ENCODE peak calls at places on chromosomes 7 and 10, in four cellular contexts. F is WTC11, R is A549, K is HepG2. Y is an unnamed sample.

GRCh38 chr7:130369110-130369711 is 11.1 kb upstream of the CPA1 start:
- DNase-seq in F (no peak), R (no peak), K (peak), Y (no peak)

GRCh38 chr10:73218466-73219191 is 28.4 kb downstream of the DNAJC9 start:
- DNase-seq in F (no peak), R (peak), K (peak), Y (peak)

GRCh38 chr10:119306514-119306951 is 99.2 kb downstream of the GRK5 start:
- DNase-seq in F (peak), R (peak), K (no peak), Y (peak)

GRCh38 chr10:98028168-98028770 is 2.2 kb downstream of the CRTAC1 start:
- DNase-seq in F (peak), R (peak), K (peak), Y (peak)

GRCh38 chr7:27202018-27202740 is 2.3 kb upstream of the HOXA13 start:
- DNase-seq in F (no peak), R (no peak), K (no peak), Y (no peak)

GRCh38 chr10:117168729-117169128 is 28.6 kb upstream of the KCNK18 start:
- DNase-seq in F (peak), R (no peak), K (no peak), Y (no peak)

GRCh38 chr10:68604441-68604840 is 44.3 kb downstream of the TET1 start:
- DNase-seq in F (no peak), R (no peak), K (no peak), Y (no peak)

GRCh38 chr10:48465860-48466521 is 138.9 kb downstream of the ARHGAP22 start:
- DNase-seq in F (no peak), R (no peak), K (no peak), Y (no peak)

GRCh38 chr7:46494026-46494425 is 573.0 kb upstream of the IGFBP3 start:
- DNase-seq in F (no peak), R (no peak), K (no peak), Y (no peak)

GRCh38 chr10:111872591-111872990 is 311.0 kb downstream of the GPAM start:
- DNase-seq in F (no peak), R (no peak), K (no peak), Y (no peak)

GRCh38 chr10:98423691-98424120 is 8.7 kb upstream of the PYROXD2 start:
- DNase-seq in F (peak), R (no peak), K (peak), Y (no peak)

GRCh38 chr7:1641661-1642260 is 28.3 kb upstream of the ELFN1 start:
- DNase-seq in F (no peak), R (no peak), K (no peak), Y (no peak)

GRCh38 chr10:114987995-114988394 is 50.0 kb downstream of the TRUB1 start:
- DNase-seq in F (no peak), R (no peak), K (no peak), Y (no peak)

DNA sequence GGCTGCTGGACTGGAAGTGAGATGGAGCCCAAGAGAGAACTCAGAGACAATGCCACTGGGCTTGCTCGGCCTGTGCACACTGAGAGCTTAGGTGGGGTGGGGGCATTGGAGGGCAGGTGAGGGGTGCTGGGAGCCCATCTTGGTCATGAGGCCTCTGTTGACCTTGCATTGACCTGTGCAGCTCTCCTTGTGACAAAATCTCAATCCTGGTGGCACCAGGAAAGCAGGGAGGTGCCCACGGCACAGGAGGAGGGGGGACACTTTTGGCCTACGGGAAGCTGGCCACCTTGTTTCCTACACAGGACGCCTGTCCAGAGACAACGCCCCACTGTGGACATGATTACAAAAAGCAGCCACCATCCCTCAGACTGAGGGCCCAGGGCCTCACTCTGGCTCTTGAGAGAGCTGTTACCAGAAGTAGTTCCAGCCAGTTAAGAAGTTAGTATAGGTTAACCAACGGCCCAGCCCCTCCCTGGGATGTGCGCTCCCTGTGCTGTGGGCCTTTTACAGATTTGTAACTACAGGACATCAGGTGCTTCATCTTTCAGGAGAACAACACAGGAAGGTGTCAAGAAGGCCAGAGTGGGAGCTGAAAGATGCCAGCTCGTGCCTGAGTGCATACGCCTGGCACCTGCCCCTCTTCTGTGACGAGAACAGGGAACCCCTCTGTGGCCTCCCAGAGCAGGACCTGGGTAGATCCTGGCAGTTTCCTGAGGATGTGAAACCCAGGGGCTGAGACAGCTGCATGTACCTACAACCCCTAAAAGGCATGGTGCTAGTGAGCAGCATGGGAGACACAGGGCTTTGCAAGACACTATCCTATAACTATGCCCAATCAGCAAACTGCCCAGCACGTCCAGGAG is 10.3 kb downstream of the PKD1L1 start:
- DNase-seq in F (no peak), R (no peak), K (no peak), Y (no peak)
- TF ChIP-seq HMGXB4 in F (no peak), R (no peak), K (no peak), Y (no peak)

DNA sequence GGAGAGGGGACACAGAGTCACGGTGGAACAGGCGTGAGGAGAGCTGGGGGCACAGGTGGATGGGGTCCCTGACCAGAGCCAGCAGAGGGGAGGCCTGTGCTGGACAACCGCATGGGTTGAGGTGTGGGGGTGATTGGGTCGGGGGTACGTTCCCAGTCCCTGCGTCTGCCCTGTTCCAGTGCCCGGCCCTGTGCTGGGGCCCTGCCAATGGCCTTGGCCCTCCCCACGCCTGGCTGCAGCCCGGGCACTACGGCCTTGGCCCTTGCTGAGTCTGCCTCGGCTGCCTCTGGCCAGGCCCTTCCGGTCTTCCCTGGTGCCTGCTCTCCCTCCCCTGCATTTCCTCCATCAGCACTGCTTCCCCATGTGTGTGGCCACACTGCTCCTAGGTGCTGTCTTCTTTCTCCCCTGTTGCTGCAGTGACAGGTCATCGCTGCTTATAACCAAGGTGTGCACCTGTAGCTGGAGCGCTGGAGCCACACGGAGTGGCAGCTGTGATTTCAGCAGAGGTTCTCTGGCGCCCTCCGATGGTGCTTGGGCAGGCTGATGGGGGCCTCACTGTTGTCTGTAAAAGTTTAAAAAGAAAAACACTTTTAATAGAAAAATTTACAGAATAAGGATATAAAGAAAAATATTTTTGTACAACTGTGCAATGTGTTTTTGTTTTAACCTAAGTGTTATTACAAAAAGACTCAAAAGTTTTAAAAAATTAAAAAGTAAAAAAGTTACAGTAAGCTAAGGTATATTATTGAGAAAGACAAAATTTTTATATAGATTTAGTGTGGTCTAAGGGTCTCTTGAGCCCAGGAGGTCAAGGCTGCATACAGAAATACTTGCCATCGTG is 45.2 kb upstream of the BHLHA15 start:
- DNase-seq in F (peak), R (peak), K (peak), Y (peak)
- TF ChIP-seq HMGXB4 in F (no peak), R (no peak), K (no peak), Y (no peak)

DNA sequence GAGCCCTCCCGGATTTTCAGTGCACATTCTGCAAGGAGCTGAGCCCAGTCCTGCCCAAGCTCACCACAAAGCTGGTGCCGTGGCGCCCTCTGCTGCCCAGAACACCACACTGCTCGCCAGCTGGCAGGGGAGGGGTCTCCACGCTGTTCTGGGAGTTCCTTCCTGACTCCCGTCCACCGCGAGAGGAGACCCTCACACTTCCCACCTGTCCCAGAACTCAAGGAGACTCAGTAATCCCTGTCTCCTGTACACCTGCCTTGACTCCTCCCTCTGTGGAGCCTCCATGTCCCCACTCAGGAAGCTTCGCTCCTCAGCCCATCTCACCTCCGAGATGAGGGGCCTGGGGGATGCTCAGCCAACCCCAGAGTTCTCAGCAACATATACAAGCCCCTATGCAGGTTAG is 11.3 kb downstream of the C10orf105 start:
- DNase-seq in F (peak), R (peak), K (peak), Y (peak)
- TF ChIP-seq HMGXB4 in F (peak), R (no peak), K (no peak), Y (no peak)

GRCh38 chr7:12244129-12244528 is 33.0 kb downstream of the TMEM106B start:
- DNase-seq in F (peak), R (peak), K (peak), Y (peak)
- TF ChIP-seq HMGXB4 in F (no peak), R (no peak), K (no peak), Y (no peak)

GRCh38 chr7:15113752-15114151 is 211.2 kb upstream of the DGKB start:
- DNase-seq in F (no peak), R (no peak), K (no peak), Y (no peak)
- TF ChIP-seq HMGXB4 in F (no peak), R (no peak), K (no peak), Y (no peak)

GRCh38 chr10:17504547-17505245 is 50.3 kb upstream of the ST8SIA6 start:
- DNase-seq in F (no peak), R (no peak), K (no peak), Y (no peak)

GRCh38 chr10:17503795-17504194 is 49.4 kb upstream of the ST8SIA6 start:
- DNase-seq in F (no peak), R (no peak), K (no peak), Y (no peak)

GRCh38 chr10:17506390-17506789 is 52.0 kb upstream of the ST8SIA6 start:
- DNase-seq in F (no peak), R (no peak), K (no peak), Y (no peak)

GRCh38 chr10:17507538-17507937 is 53.1 kb upstream of the ST8SIA6 start:
- DNase-seq in F (no peak), R (no peak), K (no peak), Y (no peak)

DNA sequence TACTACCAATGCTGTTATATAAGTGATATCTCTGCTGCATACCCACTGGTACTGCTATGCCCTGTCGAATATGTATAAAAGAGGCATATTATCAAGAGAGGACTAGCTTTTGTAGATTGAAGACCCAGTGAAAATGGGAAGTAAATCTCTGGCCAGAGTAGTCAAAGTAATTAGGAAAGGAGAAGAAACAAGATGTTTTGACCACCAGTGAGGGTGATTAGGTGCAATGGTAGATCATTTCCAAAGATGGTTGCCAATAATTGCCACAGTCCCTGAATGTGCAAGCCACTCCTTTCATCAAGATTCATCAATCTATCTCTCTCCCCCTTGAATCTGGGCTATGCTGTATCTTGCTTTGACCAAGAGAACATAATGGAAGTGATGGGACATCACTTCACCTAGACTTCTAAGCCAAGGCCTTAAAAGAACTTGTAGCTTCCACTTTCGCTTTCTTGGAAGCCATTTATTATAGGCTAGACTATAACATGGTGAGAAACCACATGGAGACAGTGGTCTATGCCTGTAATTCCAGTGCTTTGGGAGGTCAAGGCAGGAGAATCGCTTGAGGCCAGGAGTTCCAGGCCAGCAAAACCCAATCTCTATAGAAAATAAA is 52.6 kb upstream of the ST8SIA6 start:
- DNase-seq in F (no peak), R (no peak), K (no peak), Y (no peak)
- TF ChIP-seq HMGXB4 in F (no peak), R (no peak), K (no peak), Y (no peak)

GRCh38 chr7:80249619-80250305 is 115.1 kb downstream of the GNAI1 start:
- DNase-seq in F (no peak), R (no peak), K (no peak), Y (no peak)
- TF ChIP-seq HMGXB4 in F (no peak), R (no peak), K (no peak), Y (no peak)